ENCODE peak calls at places on chromosomes 5 and 9, in nine cellular contexts. V is heart right ventricle, I is PC-9, P is hepatocyte, D is dorsolateral prefrontal cortex, Z is lung, R is epithelial cell of esophagus, C is pancreas, M is bronchial epithelial cell. N is an unnamed sample.

GRCh38 chr5:80554646-80555045 is 15.4 kb downstream of the ANKRD34B start:
- DNase-seq in V (no peak), I (no peak), P (no peak), D (no peak), Z (no peak), R (no peak), C (no peak), M (no peak), N (no peak)

GRCh38 chr9:78575791-78576190 is 278.9 kb downstream of the PSAT1 start:
- DNase-seq in V (no peak), I (no peak), P (no peak), D (no peak), Z (no peak), R (no peak), C (no peak), M (no peak), N (no peak)

GRCh38 chr5:40615586-40616193 is 64.0 kb upstream of the PTGER4 start:
- DNase-seq in V (no peak), I (no peak), P (no peak), D (no peak), Z (no peak), R (peak; percentile 61), C (no peak), M (peak; percentile 77), N (no peak)

GRCh38 chr9:137384116-137384756 is 38.7 kb downstream of the EXD3 start:
- DNase-seq in V (no peak), I (no peak), P (no peak), D (peak; percentile 16), Z (no peak), R (no peak), C (no peak), M (no peak), N (no peak)

GRCh38 chr5:169906745-169907649 is 73.3 kb downstream of the INSYN2B start:
- DNase-seq in V (no peak), I (no peak), P (no peak), D (no peak), Z (no peak), R (no peak), C (no peak), M (no peak), N (peak; percentile 63)

GRCh38 chr9:124079176-124079925 is 67.8 kb downstream of the LHX2 start:
- DNase-seq in V (peak; percentile 20), I (peak; percentile 58), P (no peak), D (peak; percentile 74), Z (no peak), R (peak; percentile 15), C (no peak), M (no peak), N (peak; percentile 70)

GRCh38 chr9:37508135-37508833 is 22.5 kb downstream of the POLR1E start:
- DNase-seq in V (no peak), I (no peak), P (peak; percentile 36), D (no peak), Z (no peak), R (no peak), C (no peak), M (no peak), N (peak; percentile 25)

GRCh38 chr5:52997424-52997823 is 8.3 kb downstream of the ITGA2 start:
- DNase-seq in V (no peak), I (no peak), P (peak; percentile 30), D (peak; percentile 69), Z (no peak), R (no peak), C (no peak), M (no peak), N (no peak)

GRCh38 chr9:126420148-126420547 is 93.5 kb downstream of the MVB12B start:
- DNase-seq in V (no peak), I (no peak), P (no peak), D (no peak), Z (no peak), R (no peak), C (no peak), M (no peak), N (no peak)

GRCh38 chr5:154523104-154523503 is 45.1 kb upstream of the HAND1 start:
- DNase-seq in V (no peak), I (no peak), P (no peak), D (no peak), Z (no peak), R (peak; percentile 52), C (no peak), M (peak; percentile 29), N (no peak)

GRCh38 chr9:126638571-126639132 is 24.9 kb downstream of the LMX1B start:
- DNase-seq in V (no peak), I (no peak), P (no peak), D (no peak), Z (no peak), R (peak; percentile 53), C (no peak), M (peak; percentile 21), N (no peak)

GRCh38 chr9:112380771-112381181 is 868 bp downstream of the HSDL2 start:
- DNase-seq in V (no peak), I (no peak), P (peak; percentile 34), D (no peak), Z (no peak), R (peak; percentile 38), C (no peak), M (peak; percentile 34), N (no peak)

GRCh38 chr9:86943223-86943870 is 4.0 kb downstream of the GAS1 start:
- DNase-seq in V (no peak), I (no peak), P (peak; percentile 48), D (no peak), Z (peak; percentile 33), R (no peak), C (no peak), M (no peak), N (no peak)

GRCh38 chr5:15440434-15440833 is 59.5 kb upstream of the FBXL7 start:
- DNase-seq in V (no peak), I (no peak), P (no peak), D (no peak), Z (no peak), R (no peak), C (no peak), M (no peak), N (no peak)

GRCh38 chr9:18604971-18605370 is 131.0 kb downstream of the ADAMTSL1 start:
- DNase-seq in V (no peak), I (no peak), P (no peak), D (no peak), Z (no peak), R (no peak), C (no peak), M (no peak), N (no peak)

GRCh38 chr5:10599113-10599512 is 35.2 kb downstream of the ANKRD33B start:
- DNase-seq in V (no peak), I (no peak), P (no peak), D (no peak), Z (no peak), R (no peak), C (no peak), M (no peak), N (no peak)

GRCh38 chr5:55027589-55027988 is 3.5 kb downstream of the GZMK start:
- DNase-seq in V (no peak), I (no peak), P (no peak), D (no peak), Z (no peak), R (no peak), C (no peak), M (no peak), N (no peak)

GRCh38 chr5:113230711-113231652 is 203.8 kb downstream of the TSSK1B start:
- DNase-seq in V (no peak), I (no peak), P (no peak), D (no peak), Z (no peak), R (peak; percentile 86), C (no peak), M (peak; percentile 92), N (peak; percentile 75)

GRCh38 chr5:10485142-10485795 is 43.6 kb downstream of the ROPN1L start:
- DNase-seq in V (peak; percentile 63), I (peak; percentile 52), P (peak; percentile 78), D (no peak), Z (peak; percentile 52), R (no peak), C (no peak), M (no peak), N (peak; percentile 29)

GRCh38 chr5:95709967-95710650 is 21.0 kb upstream of the RHOBTB3 start:
- DNase-seq in V (peak; percentile 59), I (peak; percentile 63), P (peak; percentile 78), D (no peak), Z (no peak), R (no peak), C (no peak), M (no peak), N (no peak)
- H3K4me3 ChIP-seq in V (peak overlapping the region; percentile 38), I (peak overlapping the region; percentile 42), P (no peak overlapping the region), D (no peak overlapping the region), Z (no peak overlapping the region), R (no peak overlapping the region), C (peak overlapping the region; percentile 6), M (no peak overlapping the region), N (no peak overlapping the region)

GRCh38 chr9:98234231-98234825 is 21.1 kb downstream of the TBC1D2 start:
- DNase-seq in V (no peak), I (no peak), P (peak; percentile 44), D (no peak), Z (no peak), R (no peak), C (no peak), M (no peak), N (no peak)
- TF ChIP-seq CTCF in V (no peak), I (no peak), P (peak; percentile 31), D (no peak), Z (no peak), R (peak; percentile 26), C (no peak), M (peak; percentile 21), N (no peak)

GRCh38 chr5:7851240-7851592 is 283 bp upstream of the CFAP90 start:
- DNase-seq in V (no peak), I (no peak), P (no peak), D (no peak), Z (no peak), R (no peak), C (no peak), M (no peak), N (no peak)

GRCh38 chr5:7850533-7851239 is at the start of gene CFAP90:
- DNase-seq in V (peak; percentile 34), I (no peak), P (peak; percentile 89), D (no peak), Z (no peak), R (peak; percentile 34), C (peak; percentile 84), M (no peak), N (no peak)

GRCh38 chr5:7851617-7852289 is 820 bp upstream of the CFAP90 start:
- DNase-seq in V (no peak), I (no peak), P (no peak), D (no peak), Z (no peak), R (no peak), C (no peak), M (no peak), N (no peak)

GRCh38 chr5:7849531-7850240 is 1.2 kb downstream of the CFAP90 start:
- DNase-seq in V (peak; percentile 7), I (no peak), P (peak; percentile 57), D (peak; percentile 49), Z (no peak), R (peak; percentile 24), C (peak; percentile 59), M (no peak), N (no peak)

GRCh38 chr5:7850241-7850532 is 746 bp downstream of the CFAP90 start:
- DNase-seq in V (peak; percentile 5), I (no peak), P (peak; percentile 40), D (no peak), Z (no peak), R (no peak), C (peak; percentile 57), M (no peak), N (no peak)
- H3K4me3 ChIP-seq in V (peak overlapping the region; percentile 55), I (no peak overlapping the region), P (peak overlapping the region; percentile 58), D (peak overlapping the region; percentile 69), Z (no peak overlapping the region), R (peak overlapping the region; percentile 28), C (peak overlapping the region; percentile 70), M (peak overlapping the region; percentile 34), N (no peak overlapping the region)

GRCh38 chr5:166083183-166083959 is 2208.1 kb upstream of the WWC1 start:
- DNase-seq in V (no peak), I (no peak), P (no peak), D (no peak), Z (no peak), R (no peak), C (no peak), M (no peak), N (no peak)
- TF ChIP-seq CTCF in V (no peak), I (no peak), P (no peak), D (no peak), Z (no peak), R (no peak), C (no peak), M (no peak), N (no peak)

N was measured in foreskin fibroblast.